ENCODE peak calls at places on chromosomes 3 and 15, in six cellular contexts. B, L, G, U, S and Y are unnamed samples. For H3K4me1, the result is how much of the 10 kb centered on the place peaks cover.

GRCh38 chr15:68801572-68802148 is 19.0 kb downstream of the ANP32A start:
- DNase-seq in B (no peak), L (no peak), G (no peak), U (peak), S (no peak), Y (no peak)

GRCh38 chr3:170033489-170033888 is 4.3 kb upstream of the GPR160 start:
- DNase-seq in B (no peak), L (no peak), G (peak), U (no peak), S (no peak), Y (no peak)

GRCh38 chr15:69666921-69667811 is 214.5 kb downstream of the RPLP1 start:
- DNase-seq in B (peak), L (peak), G (peak), U (no peak), S (no peak), Y (no peak)

GRCh38 chr15:93974804-93975481 is 256.4 kb upstream of the MCTP2 start:
- DNase-seq in B (no peak), L (no peak), G (no peak), U (no peak), S (no peak), Y (no peak)

GRCh38 chr15:43382310-43382709 is 11.4 kb downstream of the TUBGCP4 start:
- DNase-seq in B (no peak), L (no peak), G (no peak), U (no peak), S (no peak), Y (no peak)

GRCh38 chr3:299590-300301 is 103.2 kb downstream of the CHL1 start:
- DNase-seq in B (no peak), L (no peak), G (no peak), U (no peak), S (no peak), Y (no peak)

GRCh38 chr3:25902586-25902985 is 112.7 kb downstream of the OXSM start:
- DNase-seq in B (no peak), L (no peak), G (no peak), U (no peak), S (no peak), Y (no peak)

GRCh38 chr3:197335428-197336132 is 37.2 kb upstream of the DLG1 start:
- DNase-seq in B (no peak), L (no peak), G (no peak), U (no peak), S (no peak), Y (peak)

GRCh38 chr3:50318615-50319014 is 3.9 kb downstream of the HYAL2 start:
- DNase-seq in B (no peak), L (no peak), G (no peak), U (no peak), S (no peak), Y (no peak)

GRCh38 chr3:190710723-190711122 is 151.8 kb downstream of the GMNC start:
- DNase-seq in B (no peak), L (no peak), G (no peak), U (no peak), S (no peak), Y (no peak)

GRCh38 chr15:55907797-55908196 is 85.6 kb downstream of the NEDD4 start:
- DNase-seq in B (no peak), L (no peak), G (no peak), U (no peak), S (no peak), Y (no peak)

GRCh38 chr3:160956785-160957184 is 148.4 kb downstream of the B3GALNT1 start:
- DNase-seq in B (no peak), L (no peak), G (no peak), U (no peak), S (no peak), Y (no peak)

GRCh38 chr15:46280753-46281521 is 646.1 kb downstream of the SQOR start:
- DNase-seq in B (no peak), L (no peak), G (no peak), U (no peak), S (peak), Y (no peak)

GRCh38 chr3:140216249-140216648 is 281.3 kb downstream of the CLSTN2 start:
- DNase-seq in B (no peak), L (no peak), G (no peak), U (no peak), S (no peak), Y (no peak)

GRCh38 chr15:45871121-45871855 is 236.5 kb downstream of the SQOR start:
- DNase-seq in B (peak), L (no peak), G (no peak), U (no peak), S (no peak), Y (no peak)

GRCh38 chr3:54843352-54843751 is 84.5 kb downstream of the LRTM1 start:
- DNase-seq in B (no peak), L (no peak), G (no peak), U (no peak), S (no peak), Y (no peak)

GRCh38 chr3:194476784-194477183 is 10.0 kb downstream of the ATP13A3 start:
- DNase-seq in B (no peak), L (peak), G (no peak), U (no peak), S (no peak), Y (peak)

GRCh38 chr3:21170964-21171363 is 580.0 kb downstream of the ZNF385D start:
- DNase-seq in B (no peak), L (no peak), G (no peak), U (no peak), S (no peak), Y (no peak)

GRCh38 chr3:123026551-123027291 is 842 bp downstream of the SEMA5B start:
- DNase-seq in B (peak), L (peak), G (no peak), U (no peak), S (peak), Y (peak)

GRCh38 chr15:99239545-99240198 is 9.7 kb downstream of the TTC23 start:
- DNase-seq in B (no peak), L (no peak), G (no peak), U (no peak), S (no peak), Y (no peak)

GRCh38 chr3:152977356-152977755 is 142.4 kb downstream of the P2RY1 start:
- DNase-seq in B (no peak), L (no peak), G (no peak), U (no peak), S (no peak), Y (no peak)

GRCh38 chr3:37510749-37511148 is 336.4 kb upstream of the LRRFIP2 start:
- DNase-seq in B (no peak), L (no peak), G (no peak), U (no peak), S (no peak), Y (no peak)

GRCh38 chr3:127688022-127688415 is 15.3 kb downstream of the ABTB1 start:
- DNase-seq in B (no peak), L (no peak), G (no peak), U (no peak), S (no peak), Y (no peak)

GRCh38 chr3:117660941-117661635 is 951.5 kb downstream of the TUSC7 start:
- DNase-seq in B (no peak), L (no peak), G (no peak), U (no peak), S (no peak), Y (no peak)

GRCh38 chr15:96564546-96564945 is 234.0 kb downstream of the NR2F2 start:
- DNase-seq in B (no peak), L (no peak), G (no peak), U (no peak), S (no peak), Y (no peak)

GRCh38 chr3:184551614-184552256 is 9.8 kb upstream of the EPHB3 start:
- DNase-seq in B (no peak), L (no peak), G (no peak), U (no peak), S (no peak), Y (no peak)

GRCh38 chr15:74511583-74511982 is 29.4 kb upstream of the ARID3B start:
- DNase-seq in B (no peak), L (no peak), G (no peak), U (no peak), S (no peak), Y (no peak)

DNA sequence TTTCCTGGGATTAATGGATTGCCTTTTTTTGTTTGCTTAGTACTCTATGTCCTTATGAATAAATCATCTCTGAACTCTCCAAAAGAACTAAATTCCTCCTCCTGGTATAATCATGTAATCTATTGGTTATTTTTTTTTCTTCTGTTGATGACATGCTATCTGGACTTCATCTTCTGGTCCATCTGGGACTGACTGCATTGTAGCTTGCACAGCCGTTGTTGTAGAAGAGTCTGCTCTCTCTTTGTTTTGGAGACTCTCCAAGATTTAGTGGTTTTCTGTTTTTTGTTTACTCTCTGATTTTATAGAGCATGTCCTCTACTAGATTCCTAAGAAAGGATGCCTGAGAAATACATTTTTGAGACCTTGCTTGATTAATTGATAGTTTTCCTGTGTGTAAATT is 19.1 kb downstream of the IREB2 start:
- DNase-seq in B (no peak), L (no peak), G (no peak), U (no peak), S (no peak), Y (no peak)
- H3K4me1 ChIP-seq in B (under half), L (under half), G (half or more), U (under half), S (half or more), Y (under half)

GRCh38 chr15:31329640-31330010 is 3.0 kb downstream of the KLF13 start:
- DNase-seq in B (no peak), L (no peak), G (no peak), U (no peak), S (no peak), Y (no peak)
- H3K4me3 ChIP-seq in B (peak), L (no peak), G (peak), U (peak), S (peak), Y (no peak)

DNA sequence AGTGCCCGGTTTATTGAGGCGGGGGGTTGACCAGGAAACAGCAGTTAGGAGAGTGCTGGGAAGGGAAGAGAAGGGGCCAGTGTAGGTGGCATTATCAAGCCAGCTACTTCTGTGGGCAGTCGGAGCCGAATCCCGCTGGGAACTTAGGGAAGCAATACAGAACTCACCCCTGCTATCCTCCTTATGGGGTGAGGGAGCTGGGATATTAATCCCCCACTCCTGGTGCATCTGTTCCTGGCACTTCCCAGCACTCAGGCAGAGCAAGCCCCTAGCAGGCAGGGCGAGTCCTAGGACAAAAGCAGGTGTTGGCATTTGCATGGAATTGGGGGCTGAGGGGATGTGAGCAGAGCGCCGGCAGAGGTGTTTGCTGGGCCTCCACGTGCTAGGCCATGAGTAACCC is 48.6 kb downstream of the SMAD6 start:
- DNase-seq in B (no peak), L (no peak), G (no peak), U (no peak), S (no peak), Y (no peak)
- H3K4me1 ChIP-seq in B (under half), L (under half), G (under half), U (half or more), S (half or more), Y (under half)

GRCh38 chr15:92943581-92943980 is 43.5 kb downstream of the CHD2 start:
- DNase-seq in B (no peak), L (no peak), G (no peak), U (no peak), S (no peak), Y (no peak)
- H3K4me3 ChIP-seq in B (no peak), L (no peak), G (no peak), U (no peak), S (no peak), Y (no peak)

GRCh38 chr15:48333553-48333952 is 2.3 kb downstream of the DUT start:
- DNase-seq in B (no peak), L (no peak), G (no peak), U (no peak), S (no peak), Y (no peak)

GRCh38 chr15:48336940-48337339 is 5.7 kb downstream of the DUT start:
- DNase-seq in B (no peak), L (no peak), G (no peak), U (no peak), S (no peak), Y (no peak)

GRCh38 chr15:48332642-48333034 is 1.4 kb downstream of the DUT start:
- DNase-seq in B (no peak), L (no peak), G (no peak), U (no peak), S (no peak), Y (no peak)

GRCh38 chr15:48331796-48332641 is 790 bp downstream of the DUT start:
- DNase-seq in B (peak), L (peak), G (peak), U (no peak), S (peak), Y (peak)

DNA sequence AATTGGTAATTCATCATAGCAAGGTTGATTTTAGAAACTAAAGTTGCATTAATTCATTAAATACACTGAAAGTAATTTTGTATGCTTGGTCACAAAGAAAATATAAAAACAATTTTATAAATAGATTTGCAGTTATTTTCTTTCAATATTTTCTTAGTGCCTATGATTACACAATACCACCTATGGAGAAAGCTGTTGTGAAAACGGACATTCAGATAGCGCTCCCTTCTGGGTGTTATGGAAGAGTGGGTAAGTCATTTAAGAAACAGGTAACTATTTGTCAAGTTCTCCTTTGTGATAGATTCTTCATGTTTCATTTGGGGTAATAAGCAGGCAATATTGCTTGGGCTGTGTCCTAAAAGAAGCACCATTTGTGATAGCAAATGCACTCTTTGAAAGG is 3.0 kb downstream of the DUT start:
- DNase-seq in B (no peak), L (no peak), G (no peak), U (no peak), S (no peak), Y (no peak)
- H3K4me1 ChIP-seq in B (under half), L (under half), G (under half), U (under half), S (under half), Y (under half)